ENCODE peak calls at places on chromosomes 6 and 20, in five cellular contexts. One of them, this sample, is unnamed. For H3K9me3, the result is how much of the 10 kb centered on the place peaks cover.

GRCh38 chr20:58703765-58704331 is 11.2 kb downstream of the NPEPL1 start:
- DNase-seq in uterus: no peak
- DNase-seq in pancreas: no peak
- DNase-seq in transverse colon: no peak
- DNase-seq in SK-N-SH: no peak
- DNase-seq in this sample: no peak

GRCh38 chr20:49386848-49387605 is 95.4 kb downstream of the KCNB1 start:
- DNase-seq in uterus: peak
- DNase-seq in pancreas: no peak
- DNase-seq in transverse colon: no peak
- DNase-seq in SK-N-SH: peak
- DNase-seq in this sample: no peak

GRCh38 chr20:19735446-19735845 is 22.6 kb upstream of the RIN2 start:
- DNase-seq in pancreas: peak
- DNase-seq in transverse colon: peak
- DNase-seq in SK-N-SH: peak
- DNase-seq in uterus: peak
- DNase-seq in this sample: peak

GRCh38 chr20:8720089-8720488 is 348.8 kb upstream of the PLCB4 start:
- DNase-seq in pancreas: no peak
- DNase-seq in transverse colon: no peak
- DNase-seq in uterus: no peak
- DNase-seq in SK-N-SH: no peak
- DNase-seq in this sample: no peak

GRCh38 chr6:158648682-158649131 is 1.1 kb upstream of the SYTL3 start:
- DNase-seq in SK-N-SH: no peak
- DNase-seq in transverse colon: no peak
- DNase-seq in pancreas: no peak
- DNase-seq in uterus: no peak
- DNase-seq in this sample: no peak

GRCh38 chr6:41836660-41837052 is 49.2 kb downstream of the TOMM6 start:
- DNase-seq in pancreas: no peak
- DNase-seq in SK-N-SH: no peak
- DNase-seq in uterus: no peak
- DNase-seq in transverse colon: no peak
- DNase-seq in this sample: no peak

GRCh38 chr6:134324766-134325165 is 6.9 kb upstream of the SGK1 start:
- DNase-seq in SK-N-SH: no peak
- DNase-seq in uterus: no peak
- DNase-seq in transverse colon: no peak
- DNase-seq in pancreas: no peak
- DNase-seq in this sample: no peak

GRCh38 chr6:169966312-169967181 is 215.1 kb downstream of the ERMARD start:
- DNase-seq in SK-N-SH: peak
- DNase-seq in uterus: no peak
- DNase-seq in pancreas: peak
- DNase-seq in transverse colon: peak
- DNase-seq in this sample: peak

GRCh38 chr6:7691675-7692452 is 34.0 kb upstream of the BMP6 start:
- DNase-seq in SK-N-SH: no peak
- DNase-seq in pancreas: no peak
- DNase-seq in uterus: no peak
- DNase-seq in transverse colon: peak
- DNase-seq in this sample: no peak

GRCh38 chr20:16714242-16714641 is 15.6 kb upstream of the SNRPB2 start:
- DNase-seq in pancreas: no peak
- DNase-seq in uterus: no peak
- DNase-seq in transverse colon: no peak
- DNase-seq in SK-N-SH: no peak
- DNase-seq in this sample: no peak

GRCh38 chr6:38678178-38678760 is 24.7 kb downstream of the GLO1 start:
- DNase-seq in uterus: no peak
- DNase-seq in pancreas: no peak
- DNase-seq in SK-N-SH: no peak
- DNase-seq in transverse colon: peak
- DNase-seq in this sample: no peak

GRCh38 chr6:74213995-74214394 is 518.0 kb downstream of the CD109 start:
- DNase-seq in uterus: no peak
- DNase-seq in transverse colon: no peak
- DNase-seq in pancreas: no peak
- DNase-seq in SK-N-SH: no peak
- DNase-seq in this sample: no peak

GRCh38 chr6:123777554-123777953 is 26.1 kb upstream of the NKAIN2 start:
- DNase-seq in transverse colon: no peak
- DNase-seq in pancreas: no peak
- DNase-seq in uterus: no peak
- DNase-seq in SK-N-SH: no peak
- DNase-seq in this sample: no peak

GRCh38 chr6:3504938-3505735 is 48.3 kb upstream of the SLC22A23 start:
- DNase-seq in pancreas: no peak
- DNase-seq in transverse colon: no peak
- DNase-seq in SK-N-SH: no peak
- DNase-seq in uterus: no peak
- DNase-seq in this sample: no peak

GRCh38 chr6:53432318-53433161 is 83.8 kb upstream of the ELOVL5 start:
- DNase-seq in uterus: no peak
- DNase-seq in pancreas: no peak
- DNase-seq in SK-N-SH: no peak
- DNase-seq in transverse colon: no peak
- DNase-seq in this sample: no peak

GRCh38 chr20:34310481-34311117 is 7.4 kb upstream of the AHCY start:
- DNase-seq in transverse colon: no peak
- DNase-seq in pancreas: no peak
- DNase-seq in uterus: no peak
- DNase-seq in SK-N-SH: no peak
- DNase-seq in this sample: no peak

GRCh38 chr6:97195117-97195516 is 87.9 kb downstream of the MMS22L start:
- DNase-seq in pancreas: no peak
- DNase-seq in SK-N-SH: no peak
- DNase-seq in uterus: no peak
- DNase-seq in transverse colon: no peak
- DNase-seq in this sample: no peak

GRCh38 chr20:2420510-2420909 is 39.8 kb downstream of the TGM6 start:
- DNase-seq in pancreas: no peak
- DNase-seq in transverse colon: no peak
- DNase-seq in uterus: no peak
- DNase-seq in SK-N-SH: no peak
- DNase-seq in this sample: peak

GRCh38 chr20:48129319-48129973 is 344.2 kb upstream of the SULF2 start:
- DNase-seq in uterus: no peak
- DNase-seq in pancreas: no peak
- DNase-seq in transverse colon: no peak
- DNase-seq in SK-N-SH: no peak
- DNase-seq in this sample: no peak

GRCh38 chr6:25314776-25315175 is 35.6 kb downstream of the CARMIL1 start:
- DNase-seq in SK-N-SH: no peak
- DNase-seq in uterus: no peak
- DNase-seq in transverse colon: no peak
- DNase-seq in pancreas: no peak
- DNase-seq in this sample: no peak

GRCh38 chr20:46901638-46902037 is 7.0 kb downstream of the EYA2 start:
- DNase-seq in uterus: no peak
- DNase-seq in pancreas: no peak
- DNase-seq in SK-N-SH: no peak
- DNase-seq in transverse colon: no peak
- DNase-seq in this sample: no peak

GRCh38 chr20:62156254-62156556 is 12.6 kb downstream of the SS18L1 start:
- DNase-seq in SK-N-SH: no peak
- DNase-seq in uterus: no peak
- DNase-seq in pancreas: no peak
- DNase-seq in transverse colon: no peak
- DNase-seq in this sample: no peak

GRCh38 chr6:134678436-134678889 is 271.4 kb downstream of the ALDH8A1 start:
- DNase-seq in transverse colon: peak
- DNase-seq in uterus: no peak
- DNase-seq in pancreas: peak
- DNase-seq in SK-N-SH: no peak
- DNase-seq in this sample: no peak

GRCh38 chr6:101682937-101683336 is 289.4 kb downstream of the GRIK2 start:
- DNase-seq in uterus: no peak
- DNase-seq in SK-N-SH: no peak
- DNase-seq in pancreas: no peak
- DNase-seq in transverse colon: no peak
- DNase-seq in this sample: no peak
- H3K9me3 ChIP-seq in uterus: under half
- H3K9me3 ChIP-seq in SK-N-SH: under half
- H3K9me3 ChIP-seq in pancreas: under half
- H3K9me3 ChIP-seq in transverse colon: under half
- H3K9me3 ChIP-seq in this sample: under half

DNA sequence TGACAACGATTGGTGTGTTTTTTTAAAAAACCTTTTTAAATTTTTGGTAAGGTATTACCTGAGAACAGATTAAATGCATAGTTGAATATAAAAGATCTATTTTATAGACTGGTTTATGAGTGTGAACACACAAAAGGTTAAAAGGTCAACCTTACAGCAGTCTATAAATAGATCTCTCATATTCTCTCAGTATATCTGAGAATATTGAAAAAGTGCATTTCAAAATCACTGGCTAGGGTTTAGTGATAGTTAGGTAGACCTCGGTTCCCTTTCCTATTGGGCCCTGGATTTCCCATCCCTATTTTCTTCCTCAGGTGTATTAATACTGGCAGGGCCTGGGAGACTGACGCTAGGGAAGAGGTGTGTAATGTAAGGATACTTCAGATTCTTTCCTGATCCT is 723 bp upstream of the ZNF451 start:
- DNase-seq in transverse colon: no peak
- DNase-seq in uterus: no peak
- DNase-seq in SK-N-SH: no peak
- DNase-seq in pancreas: no peak
- DNase-seq in this sample: no peak
- H3K4me3 ChIP-seq in transverse colon: peak
- H3K4me3 ChIP-seq in uterus: peak
- H3K4me3 ChIP-seq in SK-N-SH: peak
- H3K4me3 ChIP-seq in pancreas: peak
- H3K4me3 ChIP-seq in this sample: no peak

GRCh38 chr6:167397712-167398111 is 72.8 kb downstream of the TTLL2 start:
- DNase-seq in transverse colon: no peak
- DNase-seq in SK-N-SH: no peak
- DNase-seq in pancreas: no peak
- DNase-seq in uterus: no peak
- DNase-seq in this sample: no peak

GRCh38 chr6:167399051-167399387 is 74.1 kb downstream of the TTLL2 start:
- DNase-seq in pancreas: no peak
- DNase-seq in SK-N-SH: no peak
- DNase-seq in transverse colon: no peak
- DNase-seq in uterus: no peak
- DNase-seq in this sample: no peak

GRCh38 chr6:167398214-167399050 is 73.5 kb downstream of the TTLL2 start:
- DNase-seq in uterus: no peak
- DNase-seq in SK-N-SH: no peak
- DNase-seq in transverse colon: no peak
- DNase-seq in pancreas: no peak
- DNase-seq in this sample: no peak

GRCh38 chr6:167400482-167401138 is 75.7 kb downstream of the TTLL2 start:
- DNase-seq in uterus: no peak
- DNase-seq in transverse colon: no peak
- DNase-seq in SK-N-SH: no peak
- DNase-seq in pancreas: no peak
- DNase-seq in this sample: no peak

GRCh38 chr6:167399599-167399998 is 74.7 kb downstream of the TTLL2 start:
- DNase-seq in SK-N-SH: no peak
- DNase-seq in uterus: no peak
- DNase-seq in pancreas: no peak
- DNase-seq in transverse colon: no peak
- DNase-seq in this sample: no peak
- H3K9me3 ChIP-seq in SK-N-SH: under half
- H3K9me3 ChIP-seq in uterus: under half
- H3K9me3 ChIP-seq in pancreas: under half
- H3K9me3 ChIP-seq in transverse colon: under half
- H3K9me3 ChIP-seq in this sample: under half

GRCh38 chr6:89160693-89161092 is 14.8 kb downstream of the PM20D2 start:
- DNase-seq in pancreas: no peak
- DNase-seq in transverse colon: no peak
- DNase-seq in uterus: no peak
- DNase-seq in SK-N-SH: no peak
- DNase-seq in this sample: no peak

GRCh38 chr6:89161326-89162046 is 15.6 kb downstream of the PM20D2 start:
- DNase-seq in transverse colon: no peak
- DNase-seq in SK-N-SH: no peak
- DNase-seq in pancreas: no peak
- DNase-seq in uterus: no peak
- DNase-seq in this sample: no peak

DNA sequence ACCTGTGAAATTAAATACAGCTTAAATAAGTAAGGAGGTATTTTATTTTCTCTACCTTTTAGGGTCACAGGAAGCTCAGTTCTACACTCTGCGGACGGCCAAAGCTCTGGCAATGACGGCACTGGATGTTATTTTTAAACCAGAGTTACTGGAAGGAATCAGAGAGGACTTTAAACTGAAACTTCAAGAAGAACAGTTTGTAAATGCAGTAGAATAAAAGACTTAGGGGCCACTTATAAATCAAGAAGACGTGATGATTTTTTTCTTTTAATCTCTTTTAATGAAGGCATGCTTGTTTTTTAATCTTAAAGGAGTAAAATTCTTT is 16.2 kb downstream of the PM20D2 start:
- DNase-seq in pancreas: no peak
- DNase-seq in SK-N-SH: no peak
- DNase-seq in transverse colon: no peak
- DNase-seq in uterus: peak
- DNase-seq in this sample: no peak
- H3K4me3 ChIP-seq in pancreas: no peak
- H3K4me3 ChIP-seq in SK-N-SH: no peak
- H3K4me3 ChIP-seq in transverse colon: no peak
- H3K4me3 ChIP-seq in uterus: no peak
- H3K4me3 ChIP-seq in this sample: no peak